ENCODE peak calls at places on chromosome 3, in four cellular contexts. M is immature natural killer cell; U is stimulated activated CD4-positive, alpha-beta T cell treated with anti-CD3 and anti-CD28 coated beads, Interleukin-1b, Interleukin-23, amount 100 ng/mL, for 4 hours; J is Right ventricle myocardium superior. B is an unnamed sample.

GRCh38 chr3:50120364-50121095 is 31.8 kb downstream of the RBM5 start:
- DNase-seq in M (no peak), U (no peak), J (peak; percentile 30), B (no peak)

GRCh38 chr3:186162221-186162620 is 53.3 kb upstream of the ETV5 start:
- DNase-seq in J (peak; percentile 52), M (no peak), U (no peak), B (no peak)

GRCh38 chr3:162492446-162493081 is 996.0 kb downstream of the OTOL1 start:
- DNase-seq in M (no peak), U (no peak), J (no peak), B (no peak)

GRCh38 chr3:171967137-171967783 is 72.1 kb upstream of the FNDC3B start:
- DNase-seq in M (no peak), U (no peak), J (no peak), B (no peak)

GRCh38 chr3:72768976-72769375 is 79.3 kb downstream of the SHQ1 start:
- DNase-seq in U (no peak), J (no peak), M (no peak), B (no peak)

GRCh38 chr3:4987374-4988296 is 8.4 kb downstream of the BHLHE40 start:
- DNase-seq in M (no peak), J (no peak), U (no peak), B (no peak)

GRCh38 chr3:61989681-61990080 is 383.7 kb downstream of the FEZF2 start:
- DNase-seq in M (no peak), J (no peak), U (no peak), B (no peak)

GRCh38 chr3:11604139-11604895 is 39.4 kb downstream of the VGLL4 start:
- DNase-seq in U (no peak), M (no peak), J (no peak), B (no peak)

GRCh38 chr3:27656790-27657189 is 65.3 kb downstream of the EOMES start:
- DNase-seq in J (no peak), M (no peak), U (no peak), B (no peak)

GRCh38 chr3:71518089-71518488 is 65.4 kb downstream of the FOXP1 start:
- DNase-seq in J (no peak), M (no peak), U (no peak), B (no peak)

B was measured in activated T-helper 9 cell treated with anti-CD3 and anti-CD28 coated beads, Interleukin-2, amount 50 U/mL, for 16 hours.